ENCODE peak calls at places on chromosomes 1 and 21, in nine cellular contexts. One of them, this sample, is unnamed.

GRCh38 chr21:35382696-35383095 is 333.6 kb upstream of the RUNX1 start:
- DNase-seq in hypothalamus: no peak
- DNase-seq in activated T-cell treated with anti-CD3 and anti-CD28 coated beads for 1 hour: no peak
- DNase-seq in activated naive CD4-positive, alpha-beta T cell treated with Interleukin-2 at 50 U/mL for 16 hours: no peak
- DNase-seq in NCI-H446: no peak
- DNase-seq in WTC11: no peak
- DNase-seq in fibroblast of lung: no peak
- DNase-seq in NCI-H1694: no peak
- DNase-seq in OCI-LY7: no peak
- DNase-seq in this sample: no peak

GRCh38 chr21:35399706-35400105 is 350.6 kb upstream of the RUNX1 start:
- DNase-seq in hypothalamus: no peak
- DNase-seq in OCI-LY7: peak
- DNase-seq in WTC11: no peak
- DNase-seq in NCI-H1694: no peak
- DNase-seq in NCI-H446: no peak
- DNase-seq in fibroblast of lung: no peak
- DNase-seq in activated naive CD4-positive, alpha-beta T cell treated with Interleukin-2 at 50 U/mL for 16 hours: no peak
- DNase-seq in activated T-cell treated with anti-CD3 and anti-CD28 coated beads for 1 hour: no peak
- DNase-seq in this sample: no peak

GRCh38 chr1:234148350-234148749 is 224.9 kb upstream of the COA6 start:
- DNase-seq in hypothalamus: no peak
- DNase-seq in NCI-H1694: no peak
- DNase-seq in WTC11: no peak
- DNase-seq in fibroblast of lung: no peak
- DNase-seq in activated naive CD4-positive, alpha-beta T cell treated with Interleukin-2 at 50 U/mL for 16 hours: no peak
- DNase-seq in NCI-H446: no peak
- DNase-seq in activated T-cell treated with anti-CD3 and anti-CD28 coated beads for 1 hour: no peak
- DNase-seq in OCI-LY7: no peak
- DNase-seq in this sample: no peak

GRCh38 chr1:53838654-53838974 is 518 bp upstream of the NDC1 start:
- DNase-seq in NCI-H1694: no peak
- DNase-seq in WTC11: no peak
- DNase-seq in hypothalamus: no peak
- DNase-seq in activated naive CD4-positive, alpha-beta T cell treated with Interleukin-2 at 50 U/mL for 16 hours: no peak
- DNase-seq in activated T-cell treated with anti-CD3 and anti-CD28 coated beads for 1 hour: no peak
- DNase-seq in NCI-H446: no peak
- DNase-seq in fibroblast of lung: no peak
- DNase-seq in OCI-LY7: no peak
- DNase-seq in this sample: no peak

GRCh38 chr1:93114403-93114802 is 35.3 kb downstream of the MTF2 start:
- DNase-seq in NCI-H1694: no peak
- DNase-seq in NCI-H446: no peak
- DNase-seq in OCI-LY7: no peak
- DNase-seq in WTC11: no peak
- DNase-seq in hypothalamus: no peak
- DNase-seq in activated naive CD4-positive, alpha-beta T cell treated with Interleukin-2 at 50 U/mL for 16 hours: no peak
- DNase-seq in fibroblast of lung: peak
- DNase-seq in activated T-cell treated with anti-CD3 and anti-CD28 coated beads for 1 hour: no peak
- DNase-seq in this sample: no peak

GRCh38 chr1:34549199-34549598 is 205.6 kb upstream of the GJB5 start:
- DNase-seq in OCI-LY7: peak
- DNase-seq in NCI-H446: no peak
- DNase-seq in WTC11: peak
- DNase-seq in fibroblast of lung: no peak
- DNase-seq in activated T-cell treated with anti-CD3 and anti-CD28 coated beads for 1 hour: no peak
- DNase-seq in activated naive CD4-positive, alpha-beta T cell treated with Interleukin-2 at 50 U/mL for 16 hours: no peak
- DNase-seq in hypothalamus: no peak
- DNase-seq in NCI-H1694: no peak
- DNase-seq in this sample: peak

GRCh38 chr21:36188937-36189336 is 32.3 kb downstream of the DOP1B start:
- DNase-seq in hypothalamus: no peak
- DNase-seq in fibroblast of lung: no peak
- DNase-seq in NCI-H446: no peak
- DNase-seq in NCI-H1694: no peak
- DNase-seq in WTC11: no peak
- DNase-seq in activated naive CD4-positive, alpha-beta T cell treated with Interleukin-2 at 50 U/mL for 16 hours: no peak
- DNase-seq in activated T-cell treated with anti-CD3 and anti-CD28 coated beads for 1 hour: no peak
- DNase-seq in OCI-LY7: no peak
- DNase-seq in this sample: no peak

GRCh38 chr1:227788279-227789041 is 27.0 kb upstream of the PRSS38 start:
- DNase-seq in activated naive CD4-positive, alpha-beta T cell treated with Interleukin-2 at 50 U/mL for 16 hours: peak
- DNase-seq in activated T-cell treated with anti-CD3 and anti-CD28 coated beads for 1 hour: no peak
- DNase-seq in OCI-LY7: peak
- DNase-seq in NCI-H446: peak
- DNase-seq in hypothalamus: no peak
- DNase-seq in NCI-H1694: peak
- DNase-seq in WTC11: peak
- DNase-seq in fibroblast of lung: no peak
- DNase-seq in this sample: peak

GRCh38 chr1:23122023-23122738 is 46.5 kb downstream of the LUZP1 start:
- DNase-seq in OCI-LY7: no peak
- DNase-seq in activated naive CD4-positive, alpha-beta T cell treated with Interleukin-2 at 50 U/mL for 16 hours: no peak
- DNase-seq in hypothalamus: no peak
- DNase-seq in NCI-H446: peak
- DNase-seq in fibroblast of lung: peak
- DNase-seq in activated T-cell treated with anti-CD3 and anti-CD28 coated beads for 1 hour: no peak
- DNase-seq in NCI-H1694: no peak
- DNase-seq in WTC11: no peak
- DNase-seq in this sample: peak

GRCh38 chr1:222521299-222522104 is 26.4 kb downstream of the HHIPL2 start:
- DNase-seq in activated naive CD4-positive, alpha-beta T cell treated with Interleukin-2 at 50 U/mL for 16 hours: no peak
- DNase-seq in WTC11: no peak
- DNase-seq in fibroblast of lung: peak
- DNase-seq in hypothalamus: no peak
- DNase-seq in activated T-cell treated with anti-CD3 and anti-CD28 coated beads for 1 hour: no peak
- DNase-seq in NCI-H1694: no peak
- DNase-seq in NCI-H446: no peak
- DNase-seq in OCI-LY7: no peak
- DNase-seq in this sample: no peak

GRCh38 chr1:234597894-234598293 is 12.1 kb downstream of the IRF2BP2 start:
- DNase-seq in NCI-H446: peak
- DNase-seq in activated naive CD4-positive, alpha-beta T cell treated with Interleukin-2 at 50 U/mL for 16 hours: peak
- DNase-seq in hypothalamus: no peak
- DNase-seq in WTC11: peak
- DNase-seq in OCI-LY7: peak
- DNase-seq in NCI-H1694: peak
- DNase-seq in activated T-cell treated with anti-CD3 and anti-CD28 coated beads for 1 hour: peak
- DNase-seq in fibroblast of lung: peak
- DNase-seq in this sample: peak

GRCh38 chr1:20349561-20349960 is 58.9 kb downstream of the VWA5B1 start:
- DNase-seq in OCI-LY7: no peak
- DNase-seq in hypothalamus: no peak
- DNase-seq in fibroblast of lung: no peak
- DNase-seq in activated naive CD4-positive, alpha-beta T cell treated with Interleukin-2 at 50 U/mL for 16 hours: no peak
- DNase-seq in NCI-H446: no peak
- DNase-seq in activated T-cell treated with anti-CD3 and anti-CD28 coated beads for 1 hour: no peak
- DNase-seq in NCI-H1694: no peak
- DNase-seq in WTC11: no peak
- DNase-seq in this sample: no peak

GRCh38 chr1:205601209-205601608 is 30.6 kb downstream of the ELK4 start:
- DNase-seq in activated T-cell treated with anti-CD3 and anti-CD28 coated beads for 1 hour: no peak
- DNase-seq in fibroblast of lung: no peak
- DNase-seq in NCI-H1694: no peak
- DNase-seq in activated naive CD4-positive, alpha-beta T cell treated with Interleukin-2 at 50 U/mL for 16 hours: no peak
- DNase-seq in OCI-LY7: no peak
- DNase-seq in WTC11: no peak
- DNase-seq in hypothalamus: no peak
- DNase-seq in NCI-H446: no peak
- DNase-seq in this sample: no peak

GRCh38 chr1:231369282-231369681 is 31.2 kb downstream of the SPRTN start:
- DNase-seq in WTC11: no peak
- DNase-seq in hypothalamus: no peak
- DNase-seq in activated naive CD4-positive, alpha-beta T cell treated with Interleukin-2 at 50 U/mL for 16 hours: no peak
- DNase-seq in NCI-H446: no peak
- DNase-seq in activated T-cell treated with anti-CD3 and anti-CD28 coated beads for 1 hour: no peak
- DNase-seq in NCI-H1694: no peak
- DNase-seq in OCI-LY7: no peak
- DNase-seq in fibroblast of lung: no peak
- DNase-seq in this sample: no peak

GRCh38 chr1:218281285-218281684 is 3.8 kb upstream of the RRP15 start:
- DNase-seq in NCI-H446: no peak
- DNase-seq in fibroblast of lung: no peak
- DNase-seq in NCI-H1694: no peak
- DNase-seq in WTC11: no peak
- DNase-seq in hypothalamus: no peak
- DNase-seq in activated naive CD4-positive, alpha-beta T cell treated with Interleukin-2 at 50 U/mL for 16 hours: no peak
- DNase-seq in OCI-LY7: peak
- DNase-seq in activated T-cell treated with anti-CD3 and anti-CD28 coated beads for 1 hour: no peak
- DNase-seq in this sample: no peak

GRCh38 chr1:1609822-1610485 is 5.3 kb upstream of the MIB2 start:
- DNase-seq in OCI-LY7: no peak
- DNase-seq in activated naive CD4-positive, alpha-beta T cell treated with Interleukin-2 at 50 U/mL for 16 hours: no peak
- DNase-seq in fibroblast of lung: no peak
- DNase-seq in activated T-cell treated with anti-CD3 and anti-CD28 coated beads for 1 hour: no peak
- DNase-seq in NCI-H446: no peak
- DNase-seq in NCI-H1694: no peak
- DNase-seq in WTC11: no peak
- DNase-seq in hypothalamus: no peak
- DNase-seq in this sample: no peak

This sample was measured in iPS-NIHi11.